ENCODE peak calls at places on chromosomes 7 and 10, in six cellular contexts. I is T-helper 9 cell, Q is ecto neural progenitor cell, U is cardiac muscle cell, M is amniotic stem cell, V is ACHN. A is an unnamed sample.

GRCh38 chr10:49172204-49173132 is 15.7 kb downstream of the TMEM273 start:
- DNase-seq in I (no peak), Q (peak; percentile 18), U (no peak), M (no peak), V (no peak), A (no peak)

GRCh38 chr7:113404245-113404644 is 285.9 kb upstream of the SMIM30 start:
- DNase-seq in I (no peak), Q (no peak), U (peak; percentile 38), M (no peak), V (peak; percentile 36), A (no peak)

GRCh38 chr10:118979661-118980060 is 49.9 kb upstream of the NANOS1 start:
- DNase-seq in I (no peak), Q (peak; percentile 18), U (no peak), M (no peak), V (no peak), A (no peak)

GRCh38 chr7:133883591-133883990 is 243.5 kb upstream of the LRGUK start:
- DNase-seq in I (no peak), Q (no peak), U (no peak), M (no peak), V (no peak), A (no peak)

GRCh38 chr7:108442039-108442568 is 14.1 kb downstream of the NRCAM start:
- DNase-seq in I (no peak), Q (no peak), U (no peak), M (no peak), V (peak; percentile 66), A (no peak)

GRCh38 chr10:132960071-132960472 is 17.7 kb upstream of the CFAP46 start:
- DNase-seq in I (no peak), Q (no peak), U (peak; percentile 29), M (no peak), V (no peak), A (no peak)

GRCh38 chr10:62545667-62546066 is 171.5 kb downstream of the ZNF365 start:
- DNase-seq in I (no peak), Q (no peak), U (no peak), M (no peak), V (no peak), A (no peak)

GRCh38 chr7:73941836-73942551 is 81.0 kb downstream of the TMEM270 start:
- DNase-seq in I (no peak), Q (no peak), U (no peak), M (peak; percentile 2), V (peak; percentile 11), A (no peak)

GRCh38 chr7:48760528-48761265 is 163.7 kb upstream of the CDC14C start:
- DNase-seq in I (no peak), Q (no peak), U (no peak), M (no peak), V (no peak), A (no peak)

GRCh38 chr7:29627631-29628030 is 64.0 kb downstream of the PRR15 start:
- DNase-seq in I (no peak), Q (no peak), U (no peak), M (no peak), V (no peak), A (no peak)

GRCh38 chr10:6920072-6921019 is 340.3 kb upstream of the PRKCQ start:
- DNase-seq in I (peak; percentile 58), Q (peak; percentile 71), U (peak; percentile 83), M (no peak), V (peak; percentile 24), A (no peak)

GRCh38 chr10:12319085-12319484 is 30.3 kb upstream of the CAMK1D start:
- DNase-seq in I (no peak), Q (no peak), U (no peak), M (no peak), V (no peak), A (no peak)

GRCh38 chr10:82914655-82915136 is 1039.7 kb downstream of the NRG3 start:
- DNase-seq in I (no peak), Q (no peak), U (no peak), M (no peak), V (no peak), A (no peak)

GRCh38 chr10:12534824-12535223 is 185.5 kb downstream of the CAMK1D start:
- DNase-seq in I (no peak), Q (no peak), U (no peak), M (no peak), V (no peak), A (no peak)

GRCh38 chr7:111982133-111982532 is 224.1 kb downstream of the DOCK4 start:
- DNase-seq in I (no peak), Q (no peak), U (no peak), M (no peak), V (no peak), A (no peak)

GRCh38 chr7:32179567-32179966 is 109.4 kb upstream of the PDE1C start:
- DNase-seq in I (no peak), Q (no peak), U (no peak), M (no peak), V (no peak), A (no peak)

GRCh38 chr10:84204610-84205009 is 10.3 kb downstream of the CDHR1 start:
- DNase-seq in I (no peak), Q (no peak), U (no peak), M (no peak), V (no peak), A (no peak)

GRCh38 chr7:34131371-34131770 is 226.0 kb downstream of the BMPER start:
- DNase-seq in I (no peak), Q (no peak), U (no peak), M (no peak), V (no peak), A (no peak)

GRCh38 chr7:409344-410281 is 110.0 kb downstream of the PDGFA start:
- DNase-seq in I (no peak), Q (no peak), U (no peak), M (no peak), V (no peak), A (no peak)

GRCh38 chr7:27605689-27606269 is 56.9 kb downstream of the HIBADH start:
- DNase-seq in I (no peak), Q (no peak), U (peak; percentile 17), M (no peak), V (peak; percentile 65), A (no peak)

GRCh38 chr7:140078392-140078791 is 15.6 kb upstream of the PARP12 start:
- DNase-seq in I (no peak), Q (no peak), U (no peak), M (no peak), V (no peak), A (no peak)

GRCh38 chr10:119243478-119243877 is 36.1 kb downstream of the GRK5 start:
- DNase-seq in I (no peak), Q (no peak), U (no peak), M (no peak), V (no peak), A (no peak)

GRCh38 chr10:80741278-80741677 is 203.6 kb downstream of the SH2D4B start:
- DNase-seq in I (no peak), Q (no peak), U (no peak), M (no peak), V (no peak), A (no peak)

A was measured in brain pericyte.